ENCODE peak calls at places on chromosomes 3 and 15, in ten cellular contexts. U is CD8-positive, alpha-beta T cell; I is IMR-90; V is heart right ventricle; W is naive thymus-derived CD4-positive, alpha-beta T cell; A is esophagus squamous epithelium; R is lung; C is uterus; Z is endodermal cell; T is left ventricle myocardium inferior. K is an unnamed sample.

GRCh38 chr3:159634414-159634813 is 354.2 kb upstream of the IL12A start:
- DNase-seq in U (no peak), I (peak; percentile 64), V (no peak), W (no peak), A (no peak), R (no peak), C (no peak), Z (no peak), T (no peak), K (no peak)

GRCh38 chr3:67614195-67614594 is 40.2 kb downstream of the SUCLG2 start:
- DNase-seq in U (no peak), I (no peak), V (no peak), W (no peak), A (no peak), R (no peak), C (no peak), Z (peak; percentile 70), T (no peak), K (no peak)

GRCh38 chr15:48963524-48964113 is at the start of gene SHC4:
- DNase-seq in U (no peak), I (peak; percentile 86), V (peak; percentile 61), W (no peak), A (no peak), R (no peak), C (peak; percentile 65), Z (peak; percentile 89), T (peak; percentile 64), K (peak; percentile 78)

GRCh38 chr15:42692997-42693396 is 43.9 kb downstream of the CDAN1 start:
- DNase-seq in U (no peak), I (no peak), V (no peak), W (no peak), A (no peak), R (no peak), C (no peak), Z (no peak), T (no peak), K (no peak)

GRCh38 chr3:144350125-144350524 is 378.5 kb downstream of the DIPK2A start:
- DNase-seq in U (no peak), I (no peak), V (no peak), W (no peak), A (no peak), R (no peak), C (no peak), Z (no peak), T (no peak), K (no peak)

GRCh38 chr3:149180057-149180573 is 41.5 kb downstream of the CP start:
- DNase-seq in U (no peak), I (peak; percentile 100), V (peak; percentile 34), W (no peak), A (no peak), R (peak; percentile 85), C (peak; percentile 93), Z (no peak), T (peak; percentile 65), K (peak; percentile 96)

GRCh38 chr3:14057701-14058100 is 67.0 kb downstream of the CHCHD4 start:
- DNase-seq in U (no peak), I (no peak), V (no peak), W (no peak), A (no peak), R (no peak), C (no peak), Z (no peak), T (no peak), K (no peak)

GRCh38 chr15:25623708-25624107 is 184.9 kb upstream of the UBE3A start:
- DNase-seq in U (no peak), I (no peak), V (no peak), W (no peak), A (no peak), R (no peak), C (no peak), Z (no peak), T (no peak), K (no peak)

GRCh38 chr3:46416134-46417119 is 9.4 kb downstream of the CCRL2 start:
- DNase-seq in U (no peak), I (no peak), V (no peak), W (no peak), A (no peak), R (no peak), C (no peak), Z (no peak), T (no peak), K (no peak)

GRCh38 chr15:81326466-81327212 is 2.7 kb upstream of the STARD5 start:
- DNase-seq in U (no peak), I (peak; percentile 38), V (no peak), W (no peak), A (no peak), R (no peak), C (no peak), Z (no peak), T (no peak), K (no peak)

GRCh38 chr15:101795455-101795854 is 7.9 kb upstream of the OR4F6 start:
- DNase-seq in U (no peak), I (peak; percentile 93), V (no peak), W (no peak), A (no peak), R (no peak), C (no peak), Z (no peak), T (no peak), K (no peak)

GRCh38 chr15:39273805-39274411 is 307.0 kb upstream of the THBS1 start:
- DNase-seq in U (no peak), I (peak; percentile 44), V (no peak), W (no peak), A (no peak), R (peak; percentile 76), C (no peak), Z (no peak), T (no peak), K (no peak)

GRCh38 chr3:195771651-195772300 is 40.0 kb downstream of the MUC4 start:
- DNase-seq in U (no peak), I (no peak), V (no peak), W (no peak), A (no peak), R (no peak), C (no peak), Z (peak; percentile 17), T (no peak), K (no peak)

GRCh38 chr3:177069514-177070329 is 127.6 kb downstream of the TBL1XR1 start:
- DNase-seq in U (no peak), I (peak; percentile 75), V (no peak), W (no peak), A (no peak), R (no peak), C (no peak), Z (no peak), T (no peak), K (no peak)

DNA sequence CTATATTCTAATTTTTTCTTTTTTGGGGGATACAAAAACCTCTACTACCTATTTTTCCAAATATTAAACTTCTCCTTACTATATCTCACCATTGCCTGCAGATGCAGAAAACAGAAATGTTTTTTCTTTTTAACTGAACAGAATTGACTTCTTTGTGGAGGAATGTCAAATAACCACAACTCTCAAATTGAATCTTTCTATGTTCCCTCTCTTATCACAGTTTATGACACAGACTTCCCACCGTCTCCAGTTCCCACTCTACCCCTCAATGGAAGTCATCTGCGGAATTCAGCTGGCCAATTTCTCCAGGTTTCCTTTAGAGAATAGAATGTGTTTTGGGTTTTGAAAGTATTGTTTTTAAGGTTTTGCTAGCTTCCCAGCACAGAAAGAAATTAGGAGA is 77.0 kb downstream of the NR2F2 start:
- DNase-seq in U (no peak), I (no peak), V (no peak), W (no peak), A (no peak), R (no peak), C (no peak), Z (no peak), T (no peak), K (no peak)
- H3K27me3 ChIP-seq in U (peaks cover 11% of the 10 kb centered on the region), I (peaks cover 67% of the 10 kb centered on the region), V (peaks cover 85% of the 10 kb centered on the region), W (peaks cover 22% of the 10 kb centered on the region), A (peaks cover 87% of the 10 kb centered on the region), R (peaks cover 14% of the 10 kb centered on the region), C (peaks cover 48% of the 10 kb centered on the region), Z (peaks cover 100% of the 10 kb centered on the region), T (peaks cover 96% of the 10 kb centered on the region), K (peaks cover 33% of the 10 kb centered on the region)

GRCh38 chr3:52798978-52799476 is 4.4 kb downstream of the ITIH3 start:
- DNase-seq in U (no peak), I (no peak), V (no peak), W (no peak), A (no peak), R (no peak), C (no peak), Z (peak; percentile 92), T (no peak), K (no peak)
- H3K4me1 ChIP-seq in U (no peaks in the 10 kb centered on the region), I (peaks cover 5% of the 10 kb centered on the region), V (no peaks in the 10 kb centered on the region), W (no peaks in the 10 kb centered on the region), A (no peaks in the 10 kb centered on the region), R (no peaks in the 10 kb centered on the region), C (no peaks in the 10 kb centered on the region), Z (no peaks in the 10 kb centered on the region), T (no peaks in the 10 kb centered on the region), K (no peaks in the 10 kb centered on the region)

DNA sequence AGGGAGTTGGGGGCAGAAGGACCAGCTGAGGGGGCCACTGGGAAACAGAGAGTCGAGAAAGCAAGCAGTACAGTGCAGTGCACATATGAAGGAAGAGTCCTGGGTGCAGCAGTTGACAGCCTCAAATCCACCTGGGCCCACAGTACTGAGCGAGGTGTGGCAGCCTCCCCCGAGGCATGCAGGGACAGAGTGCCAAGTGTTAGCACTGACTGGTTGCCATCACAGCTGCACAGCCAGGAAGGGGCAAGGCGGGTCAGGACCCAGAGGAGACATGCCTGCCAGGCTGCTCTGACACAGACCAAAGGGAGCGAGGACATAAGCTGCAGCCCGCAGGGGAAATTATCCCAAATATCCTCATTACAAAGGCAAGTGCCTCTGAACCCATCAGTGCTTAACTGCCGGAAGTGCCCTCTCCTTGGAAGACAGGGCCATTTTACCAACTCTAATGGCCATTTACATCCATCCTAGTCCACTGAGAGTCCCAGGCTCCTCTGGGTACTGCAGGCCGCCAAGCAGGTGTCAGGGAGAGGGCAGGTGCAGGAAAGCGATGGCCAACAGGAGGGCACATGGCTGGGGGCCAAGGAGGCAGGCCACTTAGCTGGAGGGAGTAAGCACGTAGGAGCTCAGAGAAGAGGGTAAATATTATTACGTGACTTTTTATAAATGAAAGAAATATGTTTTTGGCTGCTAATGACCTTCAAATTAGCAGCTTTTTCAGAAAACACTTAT is 476.7 kb downstream of the EPHB1 start:
- DNase-seq in U (no peak), I (no peak), V (no peak), W (no peak), A (no peak), R (no peak), C (no peak), Z (no peak), T (no peak), K (no peak)
- H3K27me3 ChIP-seq in U (no peaks in the 10 kb centered on the region), I (no peaks in the 10 kb centered on the region), V (peaks cover 18% of the 10 kb centered on the region), W (no peaks in the 10 kb centered on the region), A (peaks cover 5% of the 10 kb centered on the region), R (no peaks in the 10 kb centered on the region), C (no peaks in the 10 kb centered on the region), Z (no peaks in the 10 kb centered on the region), T (peaks cover 53% of the 10 kb centered on the region), K (no peaks in the 10 kb centered on the region)

DNA sequence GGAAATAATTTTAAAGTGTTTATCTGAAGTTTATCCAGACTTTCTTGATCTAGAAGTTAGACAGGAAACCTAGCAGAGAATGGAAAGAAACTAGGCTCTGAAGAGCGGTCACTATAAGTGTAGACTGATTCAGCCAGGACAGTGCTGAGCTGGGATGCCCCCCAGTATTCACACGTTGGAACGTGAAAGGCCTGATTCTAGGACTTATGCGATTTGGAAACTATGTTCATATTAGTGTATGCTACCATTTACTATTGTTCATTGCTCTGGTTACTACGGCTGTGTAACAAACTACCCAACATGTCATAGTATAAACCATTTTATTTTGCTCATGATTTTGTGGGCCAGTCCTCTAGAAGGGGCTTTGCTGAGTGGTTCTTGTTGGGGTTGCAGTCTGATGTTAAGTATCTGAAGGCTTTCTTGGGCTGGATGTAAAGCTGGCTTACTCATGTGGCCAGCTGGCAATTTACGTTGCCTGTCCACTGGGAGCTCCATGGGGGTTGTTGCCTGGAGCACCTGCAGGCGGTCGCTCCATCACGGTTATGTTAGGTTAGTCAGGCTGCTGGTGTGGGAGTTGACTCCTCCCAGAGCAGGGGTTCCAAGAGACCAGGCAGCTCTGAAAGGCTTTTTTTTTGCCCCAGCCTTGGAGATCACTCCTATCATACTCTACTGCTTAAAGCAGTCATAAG is 97.9 kb downstream of the NR1D2 start:
- DNase-seq in U (no peak), I (no peak), V (no peak), W (no peak), A (no peak), R (no peak), C (no peak), Z (no peak), T (no peak), K (no peak)
- H3K4me1 ChIP-seq in U (no peaks in the 10 kb centered on the region), I (peaks cover 6% of the 10 kb centered on the region), V (peaks cover 8% of the 10 kb centered on the region), W (no peaks in the 10 kb centered on the region), A (peaks cover 43% of the 10 kb centered on the region), R (no peaks in the 10 kb centered on the region), C (no peaks in the 10 kb centered on the region), Z (no peaks in the 10 kb centered on the region), T (peaks cover 28% of the 10 kb centered on the region), K (no peaks in the 10 kb centered on the region)

K was measured in right atrium auricular region.